ENCODE peak calls at places on chromosomes 5 and 9, in five cellular contexts. R is left ventricle myocardium inferior, I is Peyer's patch, P is heart right ventricle, H is H9. L is an unnamed sample.

GRCh38 chr9:115359011-115359780 is 241.2 kb upstream of the TNC start:
- DNase-seq in P (no peak), H (no peak), I (no peak), R (no peak), L (no peak)

GRCh38 chr9:72592501-72593403 is 71.3 kb downstream of the TMC1 start:
- DNase-seq in R (no peak), I (peak; percentile 49), P (no peak), H (peak; percentile 41), L (no peak)

GRCh38 chr5:174617910-174618309 is 106.5 kb upstream of the MSX2 start:
- DNase-seq in H (no peak), P (no peak), I (peak; percentile 61), R (no peak), L (no peak)

GRCh38 chr5:115419794-115420585 is 123.5 kb upstream of the CCDC112 start:
- DNase-seq in P (no peak), R (no peak), I (no peak), H (no peak), L (no peak)

GRCh38 chr5:23482642-23483041 is 24.8 kb upstream of the PRDM9 start:
- DNase-seq in R (no peak), P (no peak), I (no peak), H (no peak), L (no peak)

GRCh38 chr5:138975098-138975847 is 100.1 kb upstream of the LRRTM2 start:
- DNase-seq in R (peak; percentile 47), P (peak; percentile 26), H (no peak), I (peak; percentile 47), L (no peak)

GRCh38 chr5:57816108-57816507 is 333.5 kb upstream of the ACTBL2 start:
- DNase-seq in H (peak; percentile 26), I (no peak), R (no peak), P (no peak), L (no peak)

GRCh38 chr5:40401965-40402364 is 277.8 kb upstream of the PTGER4 start:
- DNase-seq in R (no peak), I (no peak), P (no peak), H (no peak), L (no peak)

GRCh38 chr5:128844354-128844923 is 120.8 kb upstream of the SLC27A6 start:
- DNase-seq in P (no peak), I (no peak), H (no peak), R (no peak), L (no peak)

GRCh38 chr5:133260715-133261114 is 208.9 kb downstream of the HSPA4 start:
- DNase-seq in H (no peak), I (no peak), R (no peak), P (no peak), L (no peak)

GRCh38 chr9:89036862-89037261 is 45.6 kb downstream of the S1PR3 start:
- DNase-seq in H (no peak), P (no peak), I (no peak), R (no peak), L (no peak)

GRCh38 chr9:16367605-16368424 is 502.7 kb downstream of the BNC2 start:
- DNase-seq in I (no peak), P (no peak), R (no peak), H (peak; percentile 17), L (no peak)

GRCh38 chr5:83590966-83591365 is 119.4 kb downstream of the VCAN start:
- DNase-seq in R (no peak), H (no peak), P (no peak), I (no peak), L (no peak)

GRCh38 chr5:149181702-149182101 is 40.4 kb downstream of the ABLIM3 start:
- DNase-seq in H (no peak), P (no peak), I (no peak), R (no peak), L (no peak)

GRCh38 chr5:106314221-106314824 is 1356.4 kb downstream of the EFNA5 start:
- DNase-seq in P (no peak), R (no peak), I (no peak), H (no peak), L (no peak)

GRCh38 chr9:105282870-105283621 is 38.6 kb downstream of the SLC44A1 start:
- DNase-seq in H (no peak), I (peak; percentile 50), R (no peak), P (no peak), L (no peak)

GRCh38 chr5:167255931-167256330 is 1035.5 kb upstream of the WWC1 start:
- DNase-seq in P (no peak), R (no peak), I (no peak), H (no peak), L (no peak)

GRCh38 chr9:93093449-93094293 is 2.3 kb upstream of the CARD19 start:
- DNase-seq in R (no peak), I (peak; percentile 58), H (no peak), P (no peak), L (no peak)

GRCh38 chr5:125245216-125245615 is 498.8 kb upstream of the ZNF608 start:
- DNase-seq in I (no peak), H (no peak), P (no peak), R (no peak), L (no peak)

GRCh38 chr5:150507283-150508020 is 479 bp upstream of the NDST1 start:
- DNase-seq in I (peak; percentile 70), H (no peak), R (no peak), P (no peak), L (no peak)
- H3K27ac ChIP-seq in I (peak overlapping the region; percentile 36), H (no peak overlapping the region), R (peak overlapping the region; percentile 90), P (peak overlapping the region; percentile 93), L (peak overlapping the region; percentile 90)

DNA sequence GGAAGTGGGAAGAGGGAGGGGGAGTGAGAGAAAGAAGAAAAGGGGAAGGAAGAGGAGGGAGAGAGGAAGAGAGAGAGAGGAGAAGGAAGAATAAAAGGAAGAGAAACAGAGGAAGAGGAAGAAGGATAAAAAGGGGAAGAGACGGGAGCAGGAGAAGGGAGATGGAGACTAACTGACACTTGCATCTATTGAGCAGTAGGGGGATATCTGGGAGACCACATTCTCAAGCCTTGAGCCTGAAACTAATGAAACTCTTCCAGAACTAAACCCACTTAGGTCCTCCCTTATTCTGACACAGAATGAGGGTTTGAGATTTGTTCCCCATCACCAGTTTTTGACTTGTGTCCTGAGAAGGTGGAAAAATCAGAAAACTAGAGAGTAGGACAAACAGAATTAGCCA is 533.3 kb downstream of the CDH12 start:
- DNase-seq in I (no peak), P (no peak), R (no peak), H (no peak), L (no peak)
- TF ChIP-seq CTCF in I (no peak), P (no peak), R (no peak), H (peak; percentile 55), L (no peak)

GRCh38 chr5:177498013-177498847 is 826 bp upstream of the PDLIM7 start:
- DNase-seq in P (peak; percentile 67), H (no peak), I (peak; percentile 68), R (peak; percentile 56), L (no peak)
- H3K4me1 ChIP-seq in P (peaks cover 61% of the 10 kb centered on the region), H (peaks cover 5% of the 10 kb centered on the region), I (peaks cover 28% of the 10 kb centered on the region), R (peaks cover 76% of the 10 kb centered on the region), L (peaks cover 41% of the 10 kb centered on the region)

DNA sequence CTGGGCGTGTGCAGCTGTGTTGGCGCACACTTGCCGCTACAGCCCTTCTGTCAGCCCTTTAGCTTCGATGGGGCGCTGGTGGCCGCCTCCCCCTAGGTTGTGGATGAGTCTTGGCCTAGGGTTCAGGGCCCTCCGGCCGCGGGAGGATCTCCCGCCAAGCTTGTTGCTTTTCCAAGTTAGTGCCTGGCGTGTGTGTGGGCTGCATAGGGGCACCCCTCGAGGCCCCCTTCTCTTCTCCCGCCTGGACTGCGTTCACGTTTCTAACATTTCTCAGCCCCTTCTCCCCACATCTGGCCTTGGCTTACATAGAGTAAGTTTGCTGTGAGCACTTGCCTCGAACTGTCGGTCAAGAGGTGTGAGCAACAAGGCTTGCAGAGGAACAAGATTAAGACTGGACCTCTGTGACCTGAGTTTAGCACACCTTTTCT is 410 bp upstream of the OXCT1 start:
- DNase-seq in R (no peak), H (no peak), P (no peak), I (no peak), L (no peak)
- H3K27ac ChIP-seq in R (peak overlapping the region; percentile 93), H (no peak overlapping the region), P (peak overlapping the region; percentile 95), I (peak overlapping the region; percentile 81), L (peak overlapping the region; percentile 99)

GRCh38 chr9:17402309-17402708 is 176.6 kb upstream of the SH3GL2 start:
- DNase-seq in P (no peak), R (no peak), H (no peak), I (no peak), L (no peak)
- TF ChIP-seq CTCF in P (peak; percentile 10), R (no peak), H (peak; percentile 62), I (no peak), L (no peak)

GRCh38 chr5:16901038-16901644 is 34.9 kb downstream of the MYO10 start:
- DNase-seq in P (no peak), R (no peak), I (no peak), H (peak; percentile 85), L (no peak)
- H3K4me1 ChIP-seq in P (peaks cover 11% of the 10 kb centered on the region), R (peaks cover 18% of the 10 kb centered on the region), I (no peaks in the 10 kb centered on the region), H (peaks cover 18% of the 10 kb centered on the region), L (no peaks in the 10 kb centered on the region)